ENCODE peak calls at places on chromosomes 2 and 18, in nine cellular contexts. K, Z, S, L, V, Y, G, T and Q are unnamed samples. For H3K36me3, the result is how much of the 10 kb centered on the place peaks cover.

GRCh38 chr2:143955416-143956075 is 564.4 kb downstream of the ZEB2 start:
- DNase-seq in Z (no peak), V (no peak), Y (no peak), L (no peak), K (no peak), G (no peak), S (no peak), T (no peak), Q (no peak)

GRCh38 chr2:190603374-190603773 is 45.5 kb upstream of the NAB1 start:
- DNase-seq in K (no peak), S (no peak), Y (no peak), G (no peak), V (no peak), L (no peak), Z (no peak), T (no peak), Q (no peak)

GRCh38 chr2:212842544-212843185 is 304.1 kb upstream of the ERBB4 start:
- DNase-seq in Y (no peak), V (no peak), G (no peak), L (no peak), Z (no peak), S (no peak), K (no peak), T (no peak), Q (no peak)

GRCh38 chr2:203498161-203498560 is 36.9 kb downstream of the RAPH1 start:
- DNase-seq in G (no peak), T (no peak), K (no peak), S (no peak), V (no peak), Y (no peak), Z (no peak), L (no peak), Q (no peak)

GRCh38 chr18:75209129-75209951 is at the start of gene PTGR3:
- DNase-seq in L (peak), Y (peak), G (peak), S (peak), Z (peak), K (peak), T (peak), V (peak), Q (peak)

GRCh38 chr2:33240178-33240577 is 236.3 kb upstream of the RASGRP3 start:
- DNase-seq in K (no peak), T (no peak), Z (no peak), S (no peak), Y (no peak), G (no peak), V (peak), L (no peak), Q (no peak)

GRCh38 chr2:208097801-208098200 is 26.5 kb downstream of the CRYGD start:
- DNase-seq in G (no peak), V (no peak), S (no peak), Z (no peak), L (no peak), K (no peak), T (no peak), Y (no peak), Q (no peak)

GRCh38 chr2:191539068-191539467 is 138.9 kb upstream of the NABP1 start:
- DNase-seq in K (no peak), T (no peak), Y (peak), Z (no peak), V (no peak), L (peak), G (no peak), S (no peak), Q (peak)

GRCh38 chr2:24749069-24749691 is 44.0 kb downstream of the PTRHD1 start:
- DNase-seq in K (no peak), Z (no peak), V (no peak), L (no peak), T (no peak), G (no peak), Y (no peak), S (no peak), Q (no peak)

GRCh38 chr18:12345491-12346239 is 31.4 kb downstream of the AFG3L2 start:
- DNase-seq in K (no peak), T (no peak), Y (no peak), V (no peak), L (no peak), S (no peak), G (no peak), Z (no peak), Q (no peak)

GRCh38 chr18:10442551-10442971 is 11.9 kb upstream of the APCDD1 start:
- DNase-seq in Z (no peak), Y (no peak), L (no peak), S (no peak), V (no peak), K (no peak), T (no peak), G (no peak), Q (no peak)

GRCh38 chr2:36358317-36358659 is 2.7 kb downstream of the CRIM1 start:
- DNase-seq in L (no peak), K (no peak), Z (no peak), Y (no peak), S (no peak), G (no peak), T (no peak), V (no peak), Q (no peak)

GRCh38 chr2:101698419-101699190 is 1.1 kb downstream of the MAP4K4 start:
- DNase-seq in L (peak), S (no peak), K (no peak), V (no peak), T (no peak), Y (peak), G (no peak), Z (no peak), Q (no peak)

GRCh38 chr18:5431836-5432575 is 111.8 kb downstream of the EPB41L3 start:
- DNase-seq in K (no peak), G (no peak), T (no peak), Z (no peak), Y (no peak), V (no peak), S (no peak), L (no peak), Q (no peak)

GRCh38 chr2:47650001-47650535 is 132.9 kb upstream of the MSH6 start:
- DNase-seq in K (no peak), Y (no peak), S (no peak), T (no peak), L (no peak), V (no peak), G (no peak), Z (no peak), Q (no peak)

GRCh38 chr18:26215247-26215970 is 10.8 kb upstream of the TAF4B start:
- DNase-seq in Y (no peak), L (no peak), S (no peak), K (no peak), Z (no peak), G (no peak), V (no peak), T (no peak), Q (no peak)

GRCh38 chr18:3758531-3758930 is 308.6 kb downstream of the TGIF1 start:
- DNase-seq in S (no peak), L (no peak), Y (no peak), K (no peak), Z (no peak), V (no peak), T (no peak), G (no peak), Q (no peak)

GRCh38 chr18:36350839-36351474 is 53.4 kb downstream of the FHOD3 start:
- DNase-seq in T (no peak), K (no peak), Y (no peak), G (no peak), S (no peak), L (no peak), Z (no peak), V (no peak), Q (no peak)

GRCh38 chr2:143205106-143205764 is 76.0 kb downstream of the ARHGAP15 start:
- DNase-seq in Y (no peak), G (no peak), Z (no peak), S (no peak), V (peak), T (no peak), K (no peak), L (no peak), Q (no peak)

GRCh38 chr2:48531141-48531648 is 1.2 kb downstream of the STON1 start:
- DNase-seq in L (no peak), K (no peak), V (peak), Z (no peak), Y (peak), G (no peak), S (no peak), T (no peak), Q (peak)

GRCh38 chr2:1743396-1744150 is 742 bp downstream of the PXDN start:
- DNase-seq in S (no peak), K (no peak), Z (no peak), G (peak), V (no peak), Y (peak), T (peak), L (no peak), Q (peak)

GRCh38 chr2:67701011-67701410 is 303.9 kb downstream of the ETAA1 start:
- DNase-seq in Z (no peak), G (no peak), S (no peak), V (no peak), L (no peak), Y (no peak), T (no peak), K (no peak), Q (no peak)

GRCh38 chr18:76374330-76375281 is 120.4 kb downstream of the ZNF516 start:
- DNase-seq in K (no peak), T (no peak), Y (no peak), L (no peak), G (no peak), V (no peak), Z (no peak), S (no peak), Q (no peak)

GRCh38 chr2:105607920-105608504 is 136.7 kb upstream of the NCK2 start:
- DNase-seq in K (peak), L (no peak), G (no peak), V (no peak), Y (no peak), S (peak), T (no peak), Z (peak), Q (no peak)

GRCh38 chr2:145185696-145186095 is 665.8 kb upstream of the ZEB2 start:
- DNase-seq in V (no peak), S (no peak), K (no peak), Y (no peak), T (no peak), Z (no peak), G (no peak), L (no peak), Q (no peak)

GRCh38 chr2:33350632-33351031 is 125.8 kb upstream of the RASGRP3 start:
- DNase-seq in Z (no peak), K (no peak), T (no peak), G (no peak), S (no peak), L (no peak), Y (no peak), V (no peak), Q (no peak)

GRCh38 chr2:111954602-111955332 is 56.4 kb downstream of the MERTK start:
- DNase-seq in V (peak), T (no peak), Z (peak), Y (no peak), S (peak), G (no peak), L (peak), K (no peak), Q (no peak)

GRCh38 chr2:111952871-111953497 is 54.6 kb downstream of the MERTK start:
- DNase-seq in L (no peak), Y (no peak), K (no peak), G (no peak), S (no peak), V (no peak), T (no peak), Z (no peak), Q (no peak)

GRCh38 chr2:111961663-111962062 is 63.3 kb downstream of the MERTK start:
- DNase-seq in L (no peak), Z (no peak), V (no peak), S (no peak), K (no peak), T (no peak), Y (no peak), G (no peak), Q (no peak)

GRCh38 chr2:111958901-111959300 is 60.5 kb downstream of the MERTK start:
- DNase-seq in L (no peak), K (no peak), T (no peak), S (no peak), Y (no peak), V (no peak), Z (no peak), G (no peak), Q (no peak)

GRCh38 chr2:111957872-111958354 is 59.5 kb downstream of the MERTK start:
- DNase-seq in S (no peak), T (no peak), G (no peak), V (no peak), Y (no peak), L (peak), K (no peak), Z (no peak), Q (no peak)
- H3K4me3 ChIP-seq in S (no peak), T (no peak), G (no peak), V (no peak), Y (no peak), L (no peak), K (no peak), Z (no peak), Q (no peak)

GRCh38 chr2:239122711-239123110 is 274.8 kb downstream of the TWIST2 start:
- DNase-seq in V (no peak), Z (no peak), Y (no peak), K (no peak), T (no peak), S (no peak), L (no peak), G (no peak), Q (no peak)
- H3K36me3 ChIP-seq in V (under half), Z (under half), Y (under half), K (under half), T (under half), S (under half), L (under half), G (under half), Q (under half)

GRCh38 chr2:120749506-120750431 is 14.1 kb downstream of the GLI2 start:
- DNase-seq in Y (no peak), T (peak), V (no peak), Z (peak), L (peak), G (no peak), S (no peak), K (peak), Q (peak)
- TF ChIP-seq CTCF in Y (no peak), T (no peak), V (no peak), Z (no peak), L (no peak), G (no peak), S (no peak), K (no peak), Q (no peak)

GRCh38 chr2:127400897-127401756 is 13.4 kb upstream of the MAP3K2 start:
- DNase-seq in S (no peak), T (no peak), G (peak), K (peak), Z (no peak), Y (no peak), L (no peak), V (peak), Q (no peak)
- H3K4me3 ChIP-seq in S (no peak), T (no peak), G (peak), K (no peak), Z (no peak), Y (no peak), L (no peak), V (peak), Q (no peak)

GRCh38 chr2:135875491-135876065 is 665 bp downstream of the MCM6 start:
- DNase-seq in V (no peak), G (peak), S (peak), Y (peak), K (peak), Z (peak), T (peak), L (peak), Q (peak)
- H3K36me3 ChIP-seq in V (under half), G (under half), S (under half), Y (under half), K (under half), Z (under half), T (under half), L (under half), Q (under half)